ENCODE peak calls at places on chromosomes 3 and 15, in six cellular contexts. T is lung, D is omental fat pad, A is astrocyte of the spinal cord, P is PC-3, I is K562. O is an unnamed sample.

GRCh38 chr3:192273001-192273400 is 454.3 kb downstream of the FGF12 start:
- DNase-seq in T (no peak), P (no peak), A (no peak), I (no peak), D (no peak), O (no peak)

GRCh38 chr15:76529911-76530310 is 193.3 kb downstream of the ISL2 start:
- DNase-seq in D (no peak), P (no peak), I (no peak), T (no peak), A (peak; percentile 1), O (peak; percentile 4)

GRCh38 chr3:49133226-49133951 is 539 bp upstream of the LAMB2 start:
- DNase-seq in A (peak; percentile 93), P (peak; percentile 90), I (peak; percentile 83), D (peak; percentile 59), T (peak; percentile 86), O (peak; percentile 90)

GRCh38 chr15:70269991-70270751 is 172.5 kb upstream of the TLE3 start:
- DNase-seq in D (no peak), I (no peak), A (peak; percentile 12), T (no peak), P (peak; percentile 85), O (no peak)

GRCh38 chr3:66744521-66744920 is 243.7 kb upstream of the LRIG1 start:
- DNase-seq in T (no peak), A (no peak), I (no peak), D (no peak), P (no peak), O (no peak)

GRCh38 chr3:149314807-149315578 is 18.4 kb downstream of the TM4SF18 start:
- DNase-seq in I (no peak), P (peak; percentile 87), T (no peak), D (no peak), A (peak; percentile 90), O (peak; percentile 89)

GRCh38 chr3:152557302-152557999 is 277.5 kb upstream of the P2RY1 start:
- DNase-seq in A (no peak), I (no peak), T (no peak), D (no peak), P (no peak), O (no peak)

GRCh38 chr3:128867200-128868125 is 12.0 kb upstream of the ACAD9 start:
- DNase-seq in I (no peak), A (no peak), P (no peak), D (no peak), T (no peak), O (peak; percentile 28)

GRCh38 chr3:25055981-25056380 is 372.1 kb upstream of the RARB start:
- DNase-seq in D (no peak), T (no peak), A (no peak), I (no peak), P (no peak), O (no peak)

GRCh38 chr15:39494462-39494861 is 86.4 kb upstream of the THBS1 start:
- DNase-seq in A (no peak), P (no peak), D (no peak), T (no peak), I (no peak), O (no peak)

GRCh38 chr3:36906504-36907149 is 38.2 kb downstream of the TRANK1 start:
- DNase-seq in A (peak; percentile 14), D (no peak), T (no peak), P (no peak), I (no peak), O (no peak)

GRCh38 chr15:91970142-91970541 is 116.6 kb downstream of the SLCO3A1 start:
- DNase-seq in A (no peak), T (peak; percentile 50), P (no peak), D (no peak), I (no peak), O (no peak)

GRCh38 chr3:101634591-101635196 is 42.2 kb downstream of the ZBTB11 start:
- DNase-seq in T (no peak), I (no peak), D (no peak), A (no peak), P (no peak), O (no peak)

GRCh38 chr3:97882975-97883598 is 61.3 kb downstream of the CRYBG3 start:
- DNase-seq in P (peak; percentile 92), D (no peak), A (peak; percentile 73), I (no peak), T (peak; percentile 58), O (peak; percentile 69)

GRCh38 chr3:67377299-67377698 is 277.1 kb downstream of the SUCLG2 start:
- DNase-seq in T (no peak), D (no peak), A (no peak), P (no peak), I (no peak), O (no peak)

GRCh38 chr3:5058463-5058862 is 63.6 kb upstream of the ARL8B start:
- DNase-seq in A (peak; percentile 72), I (no peak), D (no peak), P (peak; percentile 61), T (no peak), O (no peak)

GRCh38 chr3:133040696-133041523 is 2.7 kb downstream of the TMEM108 start:
- DNase-seq in D (no peak), T (peak; percentile 79), A (peak; percentile 81), P (peak; percentile 77), I (peak; percentile 67), O (peak; percentile 77)

GRCh38 chr15:40769310-40770146 is at the start of gene C15orf62:
- DNase-seq in A (peak; percentile 62), D (peak; percentile 37), I (no peak), T (no peak), P (peak; percentile 84), O (peak; percentile 67)

GRCh38 chr3:193928354-193929209 is 207.4 kb upstream of the HES1 start:
- DNase-seq in A (peak; percentile 22), T (no peak), D (no peak), P (peak; percentile 87), I (peak; percentile 46), O (peak; percentile 8)

GRCh38 chr3:152426393-152426792 is 157.7 kb downstream of the MBNL1 start:
- DNase-seq in I (no peak), T (no peak), A (no peak), D (no peak), P (no peak), O (no peak)

GRCh38 chr3:140022061-140022781 is 87.2 kb downstream of the CLSTN2 start:
- DNase-seq in D (no peak), A (peak; percentile 4), T (no peak), P (no peak), I (no peak), O (no peak)

GRCh38 chr3:28077566-28077965 is 163.9 kb upstream of the CMC1 start:
- DNase-seq in T (no peak), D (no peak), I (no peak), P (peak; percentile 24), A (peak; percentile 61), O (peak; percentile 46)

GRCh38 chr3:154656496-154656895 is 226.5 kb upstream of the GPR149 start:
- DNase-seq in T (no peak), I (no peak), P (no peak), A (no peak), D (no peak), O (no peak)

GRCh38 chr3:154421067-154421466 is 8.9 kb downstream of the GPR149 start:
- DNase-seq in A (no peak), T (no peak), D (no peak), P (peak; percentile 41), I (no peak), O (peak; percentile 24)

GRCh38 chr3:69120879-69121464 is 1.4 kb downstream of the LMOD3 start:
- DNase-seq in A (peak; percentile 76), I (peak; percentile 37), D (peak; percentile 71), T (peak; percentile 72), P (peak; percentile 77), O (peak; percentile 73)

GRCh38 chr15:66620744-66621344 is 55.0 kb upstream of the LCTL start:
- DNase-seq in T (no peak), I (no peak), P (no peak), D (no peak), A (no peak), O (no peak)

GRCh38 chr3:36075491-36075890 is 304.8 kb upstream of the STAC start:
- DNase-seq in I (no peak), P (peak; percentile 83), D (no peak), A (peak; percentile 13), T (no peak), O (no peak)